ENCODE peak calls at places on chromosome 13, in four cellular contexts. One of them, this sample, is unnamed.

GRCh38 chr13:44575035-44575434 is 1.1 kb downstream of the TSC22D1 start:
- DNase-seq in thoracic aorta: no peak
- DNase-seq in pancreas: no peak
- DNase-seq in mesendoderm: no peak
- DNase-seq in this sample: no peak

GRCh38 chr13:27043013-27043412 is 128.6 kb downstream of the USP12 start:
- DNase-seq in thoracic aorta: peak
- DNase-seq in pancreas: no peak
- DNase-seq in mesendoderm: peak
- DNase-seq in this sample: no peak

GRCh38 chr13:77584111-77584510 is 48.6 kb downstream of the SCEL start:
- DNase-seq in thoracic aorta: no peak
- DNase-seq in pancreas: no peak
- DNase-seq in mesendoderm: no peak
- DNase-seq in this sample: no peak

GRCh38 chr13:23468811-23469210 is 35.3 kb upstream of the SACS start:
- DNase-seq in thoracic aorta: no peak
- DNase-seq in pancreas: no peak
- DNase-seq in mesendoderm: peak
- DNase-seq in this sample: no peak

GRCh38 chr13:32257649-32258048 is 57.5 kb downstream of the ZAR1L start:
- DNase-seq in thoracic aorta: no peak
- DNase-seq in pancreas: no peak
- DNase-seq in mesendoderm: no peak
- DNase-seq in this sample: no peak

GRCh38 chr13:50085063-50085462 is 69.8 kb downstream of the KCNRG start:
- DNase-seq in thoracic aorta: no peak
- DNase-seq in pancreas: no peak
- DNase-seq in mesendoderm: peak
- DNase-seq in this sample: no peak

GRCh38 chr13:21800847-21801616 is 130.2 kb downstream of the FGF9 start:
- DNase-seq in thoracic aorta: no peak
- DNase-seq in pancreas: no peak
- DNase-seq in mesendoderm: no peak
- DNase-seq in this sample: no peak

GRCh38 chr13:23510979-23511735 is 59.1 kb upstream of the TNFRSF19 start:
- DNase-seq in thoracic aorta: no peak
- DNase-seq in pancreas: no peak
- DNase-seq in mesendoderm: peak
- DNase-seq in this sample: no peak

GRCh38 chr13:46553521-46553885 is 533 bp downstream of the LRCH1 start:
- DNase-seq in thoracic aorta: no peak
- DNase-seq in pancreas: peak
- DNase-seq in mesendoderm: peak
- DNase-seq in this sample: no peak

GRCh38 chr13:76019421-76020044 is 383.4 kb downstream of the LMO7 start:
- DNase-seq in thoracic aorta: no peak
- DNase-seq in pancreas: no peak
- DNase-seq in mesendoderm: peak
- DNase-seq in this sample: no peak

GRCh38 chr13:106635616-106636015 is 67.7 kb upstream of the ARGLU1 start:
- DNase-seq in thoracic aorta: no peak
- DNase-seq in pancreas: no peak
- DNase-seq in mesendoderm: no peak
- DNase-seq in this sample: no peak

GRCh38 chr13:93716623-93717022 is 490.0 kb downstream of the GPC6 start:
- DNase-seq in thoracic aorta: no peak
- DNase-seq in pancreas: no peak
- DNase-seq in mesendoderm: no peak
- DNase-seq in this sample: no peak

GRCh38 chr13:32381539-32381938 is 46.4 kb downstream of the N4BP2L1 start:
- DNase-seq in thoracic aorta: no peak
- DNase-seq in pancreas: no peak
- DNase-seq in mesendoderm: peak
- DNase-seq in this sample: no peak

GRCh38 chr13:46295531-46296464 is 84.1 kb downstream of the LRRC63 start:
- DNase-seq in thoracic aorta: no peak
- DNase-seq in pancreas: no peak
- DNase-seq in mesendoderm: no peak
- DNase-seq in this sample: peak

GRCh38 chr13:26471807-26472206 is 85.7 kb upstream of the WASF3 start:
- DNase-seq in thoracic aorta: no peak
- DNase-seq in pancreas: no peak
- DNase-seq in mesendoderm: no peak
- DNase-seq in this sample: no peak

GRCh38 chr13:97261254-97262015 is 39.3 kb downstream of the MBNL2 start:
- DNase-seq in thoracic aorta: no peak
- DNase-seq in pancreas: no peak
- DNase-seq in mesendoderm: no peak
- DNase-seq in this sample: no peak

GRCh38 chr13:41546372-41547252 is 89.3 kb downstream of the RGCC start:
- DNase-seq in thoracic aorta: no peak
- DNase-seq in pancreas: no peak
- DNase-seq in mesendoderm: no peak
- DNase-seq in this sample: no peak

GRCh38 chr13:29566206-29566605 is 29.3 kb downstream of the SLC7A1 start:
- DNase-seq in thoracic aorta: no peak
- DNase-seq in pancreas: no peak
- DNase-seq in mesendoderm: no peak
- DNase-seq in this sample: no peak

GRCh38 chr13:75426421-75426820 is 55.5 kb downstream of the TBC1D4 start:
- DNase-seq in thoracic aorta: no peak
- DNase-seq in pancreas: no peak
- DNase-seq in mesendoderm: no peak
- DNase-seq in this sample: no peak

GRCh38 chr13:94710881-94711560 is 1.3 kb downstream of the SOX21 start:
- DNase-seq in thoracic aorta: no peak
- DNase-seq in pancreas: no peak
- DNase-seq in mesendoderm: peak
- DNase-seq in this sample: no peak

GRCh38 chr13:100789481-100789880 is 114.9 kb upstream of the TMTC4 start:
- DNase-seq in thoracic aorta: no peak
- DNase-seq in pancreas: peak
- DNase-seq in mesendoderm: no peak
- DNase-seq in this sample: no peak

GRCh38 chr13:74136089-74136658 is 2.0 kb upstream of the KLF12 start:
- DNase-seq in thoracic aorta: no peak
- DNase-seq in pancreas: peak
- DNase-seq in mesendoderm: peak
- DNase-seq in this sample: no peak

GRCh38 chr13:48398450-48399095 is 14.3 kb downstream of the LPAR6 start:
- DNase-seq in thoracic aorta: no peak
- DNase-seq in pancreas: no peak
- DNase-seq in mesendoderm: no peak
- DNase-seq in this sample: no peak

GRCh38 chr13:41465215-41465907 is 8.0 kb downstream of the RGCC start:
- DNase-seq in thoracic aorta: no peak
- DNase-seq in pancreas: no peak
- DNase-seq in mesendoderm: no peak
- DNase-seq in this sample: peak

GRCh38 chr13:32409561-32410440 is 18.1 kb downstream of the N4BP2L1 start:
- DNase-seq in thoracic aorta: no peak
- DNase-seq in pancreas: no peak
- DNase-seq in mesendoderm: peak
- DNase-seq in this sample: no peak

GRCh38 chr13:99356216-99357089 is 49.3 kb upstream of the GPR183 start:
- DNase-seq in thoracic aorta: no peak
- DNase-seq in pancreas: no peak
- DNase-seq in mesendoderm: no peak
- DNase-seq in this sample: peak

GRCh38 chr13:41780736-41781708 is 179.9 kb downstream of the VWA8 start:
- DNase-seq in thoracic aorta: no peak
- DNase-seq in pancreas: no peak
- DNase-seq in mesendoderm: no peak
- DNase-seq in this sample: no peak

GRCh38 chr13:62793850-62794249 is 1378.2 kb upstream of the PCDH20 start:
- DNase-seq in thoracic aorta: no peak
- DNase-seq in pancreas: no peak
- DNase-seq in mesendoderm: no peak
- DNase-seq in this sample: no peak

GRCh38 chr13:44583126-44583525 is 7.0 kb upstream of the TSC22D1 start:
- DNase-seq in thoracic aorta: no peak
- DNase-seq in pancreas: no peak
- DNase-seq in mesendoderm: no peak
- DNase-seq in this sample: no peak

GRCh38 chr13:45454204-45454603 is 10.5 kb upstream of the COG3 start:
- DNase-seq in thoracic aorta: no peak
- DNase-seq in pancreas: no peak
- DNase-seq in mesendoderm: no peak
- DNase-seq in this sample: no peak

GRCh38 chr13:111210945-111211469 is 95.9 kb downstream of the ARHGEF7 start:
- DNase-seq in thoracic aorta: no peak
- DNase-seq in pancreas: no peak
- DNase-seq in mesendoderm: peak
- DNase-seq in this sample: no peak

GRCh38 chr13:111210082-111210481 is 95.0 kb downstream of the ARHGEF7 start:
- DNase-seq in thoracic aorta: no peak
- DNase-seq in pancreas: no peak
- DNase-seq in mesendoderm: no peak
- DNase-seq in this sample: no peak

GRCh38 chr13:111209613-111210012 is 94.5 kb downstream of the ARHGEF7 start:
- DNase-seq in thoracic aorta: no peak
- DNase-seq in pancreas: no peak
- DNase-seq in mesendoderm: no peak
- DNase-seq in this sample: no peak

GRCh38 chr13:111211789-111212516 is 96.8 kb downstream of the ARHGEF7 start:
- DNase-seq in thoracic aorta: no peak
- DNase-seq in pancreas: no peak
- DNase-seq in mesendoderm: peak
- DNase-seq in this sample: no peak

GRCh38 chr13:111210488-111210887 is 95.4 kb downstream of the ARHGEF7 start:
- DNase-seq in thoracic aorta: no peak
- DNase-seq in pancreas: no peak
- DNase-seq in mesendoderm: peak
- DNase-seq in this sample: no peak
- H3K4me3 ChIP-seq in thoracic aorta: peak
- H3K4me3 ChIP-seq in pancreas: no peak
- H3K4me3 ChIP-seq in mesendoderm: no peak
- H3K4me3 ChIP-seq in this sample: no peak

GRCh38 chr13:20721058-20721453 is 17.6 kb downstream of the IL17D start:
- DNase-seq in thoracic aorta: no peak
- DNase-seq in pancreas: no peak
- DNase-seq in mesendoderm: no peak
- DNase-seq in this sample: no peak
- H3K4me3 ChIP-seq in thoracic aorta: peak
- H3K4me3 ChIP-seq in pancreas: peak
- H3K4me3 ChIP-seq in mesendoderm: no peak
- H3K4me3 ChIP-seq in this sample: no peak

GRCh38 chr13:39417643-39418042 is 185.3 kb downstream of the LHFPL6 start:
- DNase-seq in thoracic aorta: no peak
- DNase-seq in pancreas: no peak
- DNase-seq in mesendoderm: peak
- DNase-seq in this sample: no peak

GRCh38 chr13:39415403-39415802 is 187.6 kb downstream of the LHFPL6 start:
- DNase-seq in thoracic aorta: no peak
- DNase-seq in pancreas: peak
- DNase-seq in mesendoderm: peak
- DNase-seq in this sample: no peak

GRCh38 chr13:39419068-39419467 is 183.9 kb downstream of the LHFPL6 start:
- DNase-seq in thoracic aorta: no peak
- DNase-seq in pancreas: no peak
- DNase-seq in mesendoderm: no peak
- DNase-seq in this sample: no peak

GRCh38 chr13:39418424-39418823 is 184.6 kb downstream of the LHFPL6 start:
- DNase-seq in thoracic aorta: no peak
- DNase-seq in pancreas: no peak
- DNase-seq in mesendoderm: no peak
- DNase-seq in this sample: no peak

DNA sequence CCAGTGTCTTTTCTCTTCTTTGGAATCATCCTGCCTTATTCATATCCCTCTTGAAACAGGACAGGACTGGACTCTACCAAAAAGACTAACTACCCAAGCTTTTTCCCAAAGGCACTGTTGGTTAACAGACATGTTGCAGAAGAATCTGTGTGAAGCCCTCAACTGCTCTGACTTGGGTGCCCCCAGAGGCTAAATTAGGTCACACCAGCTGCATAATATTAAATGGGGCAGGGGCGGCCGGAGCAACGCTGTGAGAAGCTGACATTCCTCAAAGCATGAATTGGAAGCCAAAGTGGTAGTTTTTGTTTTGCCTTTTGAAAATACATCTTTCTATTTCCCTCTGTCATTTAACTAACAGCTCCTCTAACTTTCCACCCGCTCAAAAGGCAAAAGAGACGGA is 185.9 kb downstream of the LHFPL6 start:
- DNase-seq in thoracic aorta: no peak
- DNase-seq in pancreas: no peak
- DNase-seq in mesendoderm: peak
- DNase-seq in this sample: no peak
- H3K4me3 ChIP-seq in thoracic aorta: peak
- H3K4me3 ChIP-seq in pancreas: no peak
- H3K4me3 ChIP-seq in mesendoderm: no peak
- H3K4me3 ChIP-seq in this sample: no peak

GRCh38 chr13:40146063-40146462 is 490.6 kb downstream of the COG6 start:
- DNase-seq in thoracic aorta: no peak
- DNase-seq in pancreas: no peak
- DNase-seq in mesendoderm: peak
- DNase-seq in this sample: no peak
- H3K4me3 ChIP-seq in thoracic aorta: no peak
- H3K4me3 ChIP-seq in pancreas: no peak
- H3K4me3 ChIP-seq in mesendoderm: no peak
- H3K4me3 ChIP-seq in this sample: no peak

GRCh38 chr13:30847697-30848307 is 58.3 kb upstream of the MEDAG start:
- DNase-seq in thoracic aorta: peak
- DNase-seq in pancreas: no peak
- DNase-seq in mesendoderm: no peak
- DNase-seq in this sample: no peak
- H3K4me3 ChIP-seq in thoracic aorta: peak
- H3K4me3 ChIP-seq in pancreas: no peak
- H3K4me3 ChIP-seq in mesendoderm: no peak
- H3K4me3 ChIP-seq in this sample: no peak

GRCh38 chr13:109745060-109745459 is 41.3 kb downstream of the IRS2 start:
- DNase-seq in thoracic aorta: no peak
- DNase-seq in pancreas: no peak
- DNase-seq in mesendoderm: no peak
- DNase-seq in this sample: no peak
- H3K4me3 ChIP-seq in thoracic aorta: no peak
- H3K4me3 ChIP-seq in pancreas: no peak
- H3K4me3 ChIP-seq in mesendoderm: no peak
- H3K4me3 ChIP-seq in this sample: no peak

GRCh38 chr13:33519561-33520479 is 234.3 kb upstream of the STARD13 start:
- DNase-seq in thoracic aorta: no peak
- DNase-seq in pancreas: no peak
- DNase-seq in mesendoderm: no peak
- DNase-seq in this sample: no peak
- H3K4me3 ChIP-seq in thoracic aorta: no peak
- H3K4me3 ChIP-seq in pancreas: no peak
- H3K4me3 ChIP-seq in mesendoderm: no peak
- H3K4me3 ChIP-seq in this sample: no peak

GRCh38 chr13:51154029-51154555 is 43.0 kb upstream of the C13orf42 start:
- DNase-seq in thoracic aorta: no peak
- DNase-seq in pancreas: no peak
- DNase-seq in mesendoderm: no peak
- DNase-seq in this sample: no peak
- H3K4me3 ChIP-seq in thoracic aorta: peak
- H3K4me3 ChIP-seq in pancreas: no peak
- H3K4me3 ChIP-seq in mesendoderm: no peak
- H3K4me3 ChIP-seq in this sample: no peak

GRCh38 chr13:113364933-113365371 is 1.0 kb upstream of the GRTP1 start:
- DNase-seq in thoracic aorta: no peak
- DNase-seq in pancreas: peak
- DNase-seq in mesendoderm: no peak
- DNase-seq in this sample: peak
- H3K4me3 ChIP-seq in thoracic aorta: peak
- H3K4me3 ChIP-seq in pancreas: peak
- H3K4me3 ChIP-seq in mesendoderm: no peak
- H3K4me3 ChIP-seq in this sample: no peak

This sample was measured in CD8-positive, alpha-beta T cell.